ENCODE peak calls at places on chromosomes 3 and 15, in ten cellular contexts. One of them, this sample, is unnamed. For H3K4me1, the result is how much of the 10 kb centered on the place peaks cover.

GRCh38 chr3:43997788-43998373 is 243.8 kb upstream of the TOPAZ1 start:
- DNase-seq in adrenal gland: no peak
- DNase-seq in psoas muscle: no peak
- DNase-seq in A549: peak
- DNase-seq in heart right ventricle: no peak
- DNase-seq in neural progenitor cell: peak
- DNase-seq in neuronal stem cell: no peak
- DNase-seq in uterus: no peak
- DNase-seq in pancreas: no peak
- DNase-seq in SJSA1: no peak
- DNase-seq in this sample: no peak

GRCh38 chr3:41881233-41881821 is 80.6 kb downstream of the ULK4 start:
- DNase-seq in neural progenitor cell: peak
- DNase-seq in adrenal gland: no peak
- DNase-seq in A549: peak
- DNase-seq in SJSA1: peak
- DNase-seq in heart right ventricle: peak
- DNase-seq in neuronal stem cell: peak
- DNase-seq in uterus: no peak
- DNase-seq in psoas muscle: no peak
- DNase-seq in pancreas: no peak
- DNase-seq in this sample: no peak

GRCh38 chr3:37100411-37100810 is 74.0 kb downstream of the LRRFIP2 start:
- DNase-seq in neural progenitor cell: no peak
- DNase-seq in pancreas: no peak
- DNase-seq in adrenal gland: no peak
- DNase-seq in SJSA1: no peak
- DNase-seq in neuronal stem cell: no peak
- DNase-seq in uterus: no peak
- DNase-seq in heart right ventricle: no peak
- DNase-seq in A549: no peak
- DNase-seq in psoas muscle: no peak
- DNase-seq in this sample: no peak

GRCh38 chr3:47283193-47283537 is 421 bp downstream of the KLHL18 start:
- DNase-seq in heart right ventricle: peak
- DNase-seq in neuronal stem cell: no peak
- DNase-seq in uterus: no peak
- DNase-seq in adrenal gland: no peak
- DNase-seq in psoas muscle: no peak
- DNase-seq in A549: peak
- DNase-seq in neural progenitor cell: no peak
- DNase-seq in pancreas: peak
- DNase-seq in SJSA1: no peak
- DNase-seq in this sample: peak

GRCh38 chr15:65082303-65082958 is 5.9 kb downstream of the KBTBD13 start:
- DNase-seq in pancreas: no peak
- DNase-seq in SJSA1: peak
- DNase-seq in neuronal stem cell: no peak
- DNase-seq in neural progenitor cell: peak
- DNase-seq in A549: no peak
- DNase-seq in uterus: no peak
- DNase-seq in adrenal gland: no peak
- DNase-seq in heart right ventricle: no peak
- DNase-seq in psoas muscle: no peak
- DNase-seq in this sample: no peak

GRCh38 chr15:90351479-90352108 is 490 bp upstream of the ZNF774 start:
- DNase-seq in SJSA1: no peak
- DNase-seq in adrenal gland: no peak
- DNase-seq in neural progenitor cell: no peak
- DNase-seq in psoas muscle: no peak
- DNase-seq in neuronal stem cell: no peak
- DNase-seq in A549: no peak
- DNase-seq in uterus: no peak
- DNase-seq in pancreas: no peak
- DNase-seq in heart right ventricle: no peak
- DNase-seq in this sample: no peak

GRCh38 chr3:151592287-151592686 is 131.4 kb upstream of the IGSF10 start:
- DNase-seq in SJSA1: no peak
- DNase-seq in adrenal gland: no peak
- DNase-seq in neural progenitor cell: peak
- DNase-seq in neuronal stem cell: no peak
- DNase-seq in psoas muscle: no peak
- DNase-seq in A549: no peak
- DNase-seq in uterus: no peak
- DNase-seq in heart right ventricle: no peak
- DNase-seq in pancreas: no peak
- DNase-seq in this sample: no peak

GRCh38 chr3:72560857-72561675 is 287.2 kb downstream of the SHQ1 start:
- DNase-seq in neuronal stem cell: no peak
- DNase-seq in heart right ventricle: no peak
- DNase-seq in uterus: no peak
- DNase-seq in neural progenitor cell: peak
- DNase-seq in pancreas: no peak
- DNase-seq in SJSA1: no peak
- DNase-seq in psoas muscle: no peak
- DNase-seq in A549: no peak
- DNase-seq in adrenal gland: no peak
- DNase-seq in this sample: no peak

GRCh38 chr3:119690043-119690656 is 12.7 kb upstream of the CFAP91 start:
- DNase-seq in uterus: no peak
- DNase-seq in neuronal stem cell: no peak
- DNase-seq in heart right ventricle: no peak
- DNase-seq in SJSA1: no peak
- DNase-seq in adrenal gland: no peak
- DNase-seq in A549: peak
- DNase-seq in psoas muscle: no peak
- DNase-seq in neural progenitor cell: peak
- DNase-seq in pancreas: no peak
- DNase-seq in this sample: no peak

GRCh38 chr3:165753560-165753959 is 83.7 kb downstream of the BCHE start:
- DNase-seq in SJSA1: no peak
- DNase-seq in uterus: no peak
- DNase-seq in neural progenitor cell: no peak
- DNase-seq in pancreas: no peak
- DNase-seq in psoas muscle: no peak
- DNase-seq in adrenal gland: no peak
- DNase-seq in heart right ventricle: no peak
- DNase-seq in neuronal stem cell: no peak
- DNase-seq in A549: no peak
- DNase-seq in this sample: no peak

GRCh38 chr3:184652465-184652864 is 59.4 kb downstream of the MAGEF1 start:
- DNase-seq in neural progenitor cell: no peak
- DNase-seq in psoas muscle: no peak
- DNase-seq in uterus: no peak
- DNase-seq in pancreas: no peak
- DNase-seq in SJSA1: no peak
- DNase-seq in adrenal gland: no peak
- DNase-seq in neuronal stem cell: no peak
- DNase-seq in A549: no peak
- DNase-seq in heart right ventricle: no peak
- DNase-seq in this sample: no peak

GRCh38 chr3:194379231-194379630 is 9.7 kb upstream of the LRRC15 start:
- DNase-seq in A549: no peak
- DNase-seq in heart right ventricle: no peak
- DNase-seq in pancreas: no peak
- DNase-seq in neuronal stem cell: no peak
- DNase-seq in psoas muscle: no peak
- DNase-seq in SJSA1: no peak
- DNase-seq in neural progenitor cell: no peak
- DNase-seq in adrenal gland: no peak
- DNase-seq in uterus: no peak
- DNase-seq in this sample: no peak

GRCh38 chr15:20344601-20345400 is 196.8 kb downstream of the GOLGA6L6 start:
- DNase-seq in psoas muscle: no peak
- DNase-seq in SJSA1: no peak
- DNase-seq in neuronal stem cell: no peak
- DNase-seq in A549: peak
- DNase-seq in neural progenitor cell: no peak
- DNase-seq in uterus: no peak
- DNase-seq in pancreas: no peak
- DNase-seq in heart right ventricle: no peak
- DNase-seq in adrenal gland: no peak
- DNase-seq in this sample: peak

GRCh38 chr15:70469182-70469581 is 294.2 kb downstream of the UACA start:
- DNase-seq in SJSA1: no peak
- DNase-seq in uterus: no peak
- DNase-seq in A549: no peak
- DNase-seq in heart right ventricle: no peak
- DNase-seq in neuronal stem cell: no peak
- DNase-seq in neural progenitor cell: no peak
- DNase-seq in adrenal gland: no peak
- DNase-seq in psoas muscle: no peak
- DNase-seq in pancreas: no peak
- DNase-seq in this sample: no peak

GRCh38 chr3:183576487-183577107 is 21.1 kb upstream of the KLHL6 start:
- DNase-seq in psoas muscle: no peak
- DNase-seq in adrenal gland: no peak
- DNase-seq in pancreas: no peak
- DNase-seq in neuronal stem cell: no peak
- DNase-seq in heart right ventricle: no peak
- DNase-seq in uterus: no peak
- DNase-seq in SJSA1: no peak
- DNase-seq in A549: no peak
- DNase-seq in neural progenitor cell: peak
- DNase-seq in this sample: no peak

GRCh38 chr15:54816406-54816805 is 380.3 kb downstream of the RSL24D1 start:
- DNase-seq in SJSA1: no peak
- DNase-seq in A549: no peak
- DNase-seq in heart right ventricle: no peak
- DNase-seq in neural progenitor cell: no peak
- DNase-seq in adrenal gland: no peak
- DNase-seq in pancreas: no peak
- DNase-seq in uterus: no peak
- DNase-seq in psoas muscle: no peak
- DNase-seq in neuronal stem cell: no peak
- DNase-seq in this sample: no peak

GRCh38 chr3:5271061-5271683 is 83.7 kb downstream of the EDEM1 start:
- DNase-seq in adrenal gland: no peak
- DNase-seq in neuronal stem cell: no peak
- DNase-seq in neural progenitor cell: no peak
- DNase-seq in uterus: no peak
- DNase-seq in A549: no peak
- DNase-seq in SJSA1: no peak
- DNase-seq in psoas muscle: no peak
- DNase-seq in pancreas: no peak
- DNase-seq in heart right ventricle: no peak
- DNase-seq in this sample: no peak

GRCh38 chr3:141878812-141879211 is 2.4 kb downstream of the ATP1B3 start:
- DNase-seq in adrenal gland: no peak
- DNase-seq in uterus: no peak
- DNase-seq in A549: no peak
- DNase-seq in heart right ventricle: no peak
- DNase-seq in SJSA1: no peak
- DNase-seq in neural progenitor cell: no peak
- DNase-seq in psoas muscle: no peak
- DNase-seq in pancreas: no peak
- DNase-seq in neuronal stem cell: no peak
- DNase-seq in this sample: no peak
- H3K4me3 ChIP-seq in adrenal gland: no peak
- H3K4me3 ChIP-seq in uterus: no peak
- H3K4me3 ChIP-seq in A549: peak
- H3K4me3 ChIP-seq in heart right ventricle: peak
- H3K4me3 ChIP-seq in SJSA1: peak
- H3K4me3 ChIP-seq in neural progenitor cell: peak
- H3K4me3 ChIP-seq in psoas muscle: peak
- H3K4me3 ChIP-seq in pancreas: no peak
- H3K4me3 ChIP-seq in neuronal stem cell: no peak
- H3K4me3 ChIP-seq in this sample: peak

GRCh38 chr3:69086133-69086722 is 1.5 kb downstream of the ARL6IP5 start:
- DNase-seq in A549: peak
- DNase-seq in uterus: peak
- DNase-seq in pancreas: peak
- DNase-seq in adrenal gland: peak
- DNase-seq in heart right ventricle: peak
- DNase-seq in neuronal stem cell: no peak
- DNase-seq in psoas muscle: peak
- DNase-seq in neural progenitor cell: peak
- DNase-seq in SJSA1: peak
- DNase-seq in this sample: peak
- H3K4me1 ChIP-seq in A549: half or more
- H3K4me1 ChIP-seq in uterus: under half
- H3K4me1 ChIP-seq in pancreas: under half
- H3K4me1 ChIP-seq in adrenal gland: half or more
- H3K4me1 ChIP-seq in heart right ventricle: half or more
- H3K4me1 ChIP-seq in neuronal stem cell: under half
- H3K4me1 ChIP-seq in psoas muscle: half or more
- H3K4me1 ChIP-seq in neural progenitor cell: under half
- H3K4me1 ChIP-seq in SJSA1: half or more
- H3K4me1 ChIP-seq in this sample: under half

DNA sequence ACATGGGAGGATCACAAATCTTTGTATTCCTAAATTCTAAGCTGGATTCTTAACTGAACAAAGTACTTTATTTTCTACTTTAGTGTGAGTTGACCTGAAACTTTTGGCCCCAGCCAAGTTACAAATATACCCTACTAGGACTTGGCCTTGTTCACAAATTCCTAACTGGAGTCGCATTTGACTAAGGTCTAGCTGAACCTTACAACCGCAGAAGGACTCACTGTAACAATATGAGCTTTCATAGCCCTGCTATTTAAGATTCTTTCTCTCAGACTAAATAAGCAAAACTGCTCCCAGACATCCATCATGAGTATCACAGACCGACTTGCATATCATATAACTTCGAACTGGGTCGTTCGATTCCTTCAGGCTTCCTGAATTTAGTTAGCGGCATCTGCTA is 28.3 kb upstream of the ADAMTS9 start:
- DNase-seq in heart right ventricle: no peak
- DNase-seq in psoas muscle: no peak
- DNase-seq in pancreas: no peak
- DNase-seq in uterus: no peak
- DNase-seq in neural progenitor cell: no peak
- DNase-seq in SJSA1: no peak
- DNase-seq in A549: no peak
- DNase-seq in adrenal gland: no peak
- DNase-seq in neuronal stem cell: no peak
- DNase-seq in this sample: no peak
- H3K4me3 ChIP-seq in heart right ventricle: no peak
- H3K4me3 ChIP-seq in psoas muscle: no peak
- H3K4me3 ChIP-seq in pancreas: no peak
- H3K4me3 ChIP-seq in uterus: no peak
- H3K4me3 ChIP-seq in neural progenitor cell: no peak
- H3K4me3 ChIP-seq in SJSA1: no peak
- H3K4me3 ChIP-seq in A549: no peak
- H3K4me3 ChIP-seq in adrenal gland: no peak
- H3K4me3 ChIP-seq in neuronal stem cell: no peak
- H3K4me3 ChIP-seq in this sample: no peak

DNA sequence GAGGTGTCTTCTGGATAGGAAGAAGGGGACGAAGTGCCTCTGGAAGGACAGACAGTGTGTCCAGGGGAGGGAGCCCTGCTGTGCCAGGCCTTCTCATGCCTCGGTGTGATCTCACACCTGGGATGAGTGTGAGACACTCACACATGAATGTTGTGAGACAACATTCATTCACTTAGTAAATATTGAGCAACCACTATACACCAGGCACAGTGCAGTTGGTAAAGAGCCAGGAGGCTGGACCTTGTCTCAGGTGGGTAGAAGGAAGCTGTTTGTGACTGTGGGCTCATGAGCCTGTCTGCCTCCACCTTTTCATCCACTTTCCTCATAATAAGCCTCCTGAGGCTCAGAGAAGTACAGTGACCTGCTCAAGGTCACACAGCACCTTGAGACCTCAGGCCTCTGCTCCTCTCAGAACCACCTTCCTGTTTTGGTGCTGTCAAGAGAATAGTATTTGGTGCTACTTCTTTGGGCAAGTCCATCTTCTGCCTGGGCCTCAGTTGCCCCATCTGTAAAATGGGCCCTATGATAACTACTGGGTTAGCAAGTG is 20.9 kb downstream of the SLC6A6 start:
- DNase-seq in neural progenitor cell: no peak
- DNase-seq in A549: peak
- DNase-seq in heart right ventricle: no peak
- DNase-seq in adrenal gland: no peak
- DNase-seq in pancreas: peak
- DNase-seq in SJSA1: no peak
- DNase-seq in uterus: no peak
- DNase-seq in psoas muscle: no peak
- DNase-seq in neuronal stem cell: no peak
- DNase-seq in this sample: peak
- H3K4me1 ChIP-seq in neural progenitor cell: under half
- H3K4me1 ChIP-seq in A549: half or more
- H3K4me1 ChIP-seq in heart right ventricle: under half
- H3K4me1 ChIP-seq in adrenal gland: half or more
- H3K4me1 ChIP-seq in pancreas: under half
- H3K4me1 ChIP-seq in SJSA1: under half
- H3K4me1 ChIP-seq in uterus: under half
- H3K4me1 ChIP-seq in psoas muscle: under half
- H3K4me1 ChIP-seq in neuronal stem cell: under half
- H3K4me1 ChIP-seq in this sample: under half

This sample was measured in Caco-2.